ENCODE peak calls at places on chromosomes 2 and 18, in eight cellular contexts. P, Z, D, B, V, A, F and E are unnamed samples.

GRCh38 chr2:206670531-206671319 is 28.4 kb downstream of the FAM237A start:
- DNase-seq in P (no peak), D (no peak), A (no peak), Z (no peak), V (no peak), F (no peak), B (peak), E (no peak)

GRCh38 chr18:55432307-55433040 is 155.5 kb downstream of the TCF4 start:
- DNase-seq in D (no peak), P (no peak), Z (no peak), V (no peak), F (no peak), B (no peak), A (no peak), E (no peak)

GRCh38 chr2:188773075-188773474 is 201.1 kb upstream of the COL3A1 start:
- DNase-seq in Z (peak), D (no peak), F (no peak), A (no peak), P (peak), B (no peak), V (no peak), E (no peak)

GRCh38 chr18:26956894-26957293 is 91.4 kb upstream of the AQP4 start:
- DNase-seq in B (no peak), P (no peak), A (no peak), F (no peak), V (no peak), D (no peak), Z (peak), E (no peak)

GRCh38 chr2:174442546-174443510 is 44.0 kb downstream of the GPR155 start:
- DNase-seq in F (no peak), B (no peak), Z (no peak), A (no peak), P (no peak), D (no peak), V (no peak), E (no peak)

GRCh38 chr2:105396254-105397024 is 2.4 kb downstream of the FHL2 start:
- DNase-seq in Z (no peak), B (no peak), V (no peak), P (peak), F (peak), D (peak), A (no peak), E (no peak)

GRCh38 chr2:206225435-206226232 is 48.8 kb upstream of the ZDBF2 start:
- DNase-seq in P (peak), V (peak), A (no peak), F (no peak), B (peak), D (no peak), Z (no peak), E (no peak)

GRCh38 chr2:211833582-211834279 is 704.9 kb downstream of the ERBB4 start:
- DNase-seq in Z (no peak), P (no peak), B (no peak), V (no peak), A (no peak), D (no peak), F (no peak), E (no peak)

GRCh38 chr2:20618886-20619521 is 31.9 kb downstream of the HS1BP3 start:
- DNase-seq in V (no peak), F (no peak), A (no peak), D (no peak), B (no peak), P (no peak), Z (no peak), E (peak)

GRCh38 chr18:9905401-9905922 is 8.4 kb upstream of the VAPA start:
- DNase-seq in F (no peak), A (peak), V (no peak), B (no peak), D (no peak), Z (no peak), P (no peak), E (no peak)

GRCh38 chr2:58304843-58305242 is 63.7 kb upstream of the FANCL start:
- DNase-seq in V (no peak), A (no peak), F (no peak), D (no peak), B (no peak), Z (no peak), P (no peak), E (no peak)

GRCh38 chr2:121992700-121993099 is 237.2 kb downstream of the TSN start:
- DNase-seq in P (no peak), B (no peak), D (no peak), F (no peak), V (no peak), Z (no peak), A (no peak), E (no peak)

GRCh38 chr2:37570773-37571570 is 100.5 kb downstream of the CDC42EP3 start:
- DNase-seq in F (peak), V (peak), P (peak), Z (no peak), A (no peak), B (peak), D (no peak), E (no peak)

GRCh38 chr2:28377984-28378678 is 14.5 kb upstream of the FOSL2 start:
- DNase-seq in V (no peak), B (no peak), F (no peak), P (peak), D (no peak), A (peak), Z (no peak), E (no peak)

GRCh38 chr18:48622911-48623431 is 84.1 kb downstream of the CTIF start:
- DNase-seq in Z (no peak), B (peak), D (no peak), P (no peak), A (no peak), V (no peak), F (no peak), E (no peak)

GRCh38 chr2:85790032-85790431 is 36.2 kb downstream of the ATOH8 start:
- DNase-seq in F (peak), D (no peak), V (no peak), A (no peak), Z (no peak), P (no peak), B (no peak), E (no peak)

GRCh38 chr2:207148025-207148424 is 17.7 kb downstream of the KLF7 start:
- DNase-seq in P (no peak), V (no peak), B (no peak), A (no peak), D (no peak), Z (no peak), F (no peak), E (no peak)

GRCh38 chr2:131039908-131040660 is 53.2 kb downstream of the FAM168B start:
- DNase-seq in F (no peak), V (peak), A (no peak), B (no peak), P (no peak), D (no peak), Z (no peak), E (no peak)

GRCh38 chr2:238796223-238796885 is 51.5 kb upstream of the TWIST2 start:
- DNase-seq in A (no peak), Z (no peak), D (no peak), F (no peak), V (no peak), P (no peak), B (no peak), E (no peak)